ENCODE peak calls at places on chromosomes 13 and 19, in four cellular contexts. One of them, this sample, is unnamed.
A peak's percentile ranks its signal among the peaks of the same experiment; 100 is the strongest.

GRCh38 chr19:4676955-4677731 is 7.0 kb upstream of the MYDGF start:
- DNase-seq in naive B cell: no peak
- DNase-seq in lung microvascular endothelial cell: peak; percentile 61
- DNase-seq in T-helper 1 cell: no peak
- DNase-seq in this sample: no peak

GRCh38 chr19:38870612-38871011 is 7.5 kb downstream of the RINL start:
- DNase-seq in naive B cell: no peak
- DNase-seq in T-helper 1 cell: no peak
- DNase-seq in lung microvascular endothelial cell: no peak
- DNase-seq in this sample: no peak

GRCh38 chr13:33251131-33251629 is 34.4 kb downstream of the STARD13 start:
- DNase-seq in lung microvascular endothelial cell: peak; percentile 95
- DNase-seq in naive B cell: no peak
- DNase-seq in T-helper 1 cell: no peak
- DNase-seq in this sample: no peak

GRCh38 chr13:107407074-107407473 is 808.3 kb downstream of the LIG4 start:
- DNase-seq in lung microvascular endothelial cell: peak; percentile 78
- DNase-seq in naive B cell: no peak
- DNase-seq in T-helper 1 cell: no peak
- DNase-seq in this sample: no peak

GRCh38 chr19:50516456-50516855 is 2.7 kb upstream of the ASPDH start:
- DNase-seq in T-helper 1 cell: no peak
- DNase-seq in naive B cell: no peak
- DNase-seq in lung microvascular endothelial cell: no peak
- DNase-seq in this sample: no peak

GRCh38 chr19:11019824-11020223 is 59.0 kb downstream of the SMARCA4 start:
- DNase-seq in naive B cell: no peak
- DNase-seq in lung microvascular endothelial cell: no peak
- DNase-seq in T-helper 1 cell: no peak
- DNase-seq in this sample: no peak

GRCh38 chr19:993831-994393 is 6.3 kb upstream of the GRIN3B start:
- DNase-seq in naive B cell: no peak
- DNase-seq in T-helper 1 cell: no peak
- DNase-seq in lung microvascular endothelial cell: no peak
- DNase-seq in this sample: no peak

GRCh38 chr19:4896372-4896771 is 6.3 kb downstream of the ARRDC5 start:
- DNase-seq in naive B cell: no peak
- DNase-seq in T-helper 1 cell: no peak
- DNase-seq in lung microvascular endothelial cell: no peak
- DNase-seq in this sample: no peak

GRCh38 chr19:55777528-55777927 is 8.6 kb downstream of the RFPL4AL1 start:
- DNase-seq in T-helper 1 cell: no peak
- DNase-seq in lung microvascular endothelial cell: no peak
- DNase-seq in naive B cell: no peak
- DNase-seq in this sample: no peak

GRCh38 chr19:56105090-56105701 is 15.9 kb downstream of the ZNF787 start:
- DNase-seq in naive B cell: peak; percentile 74
- DNase-seq in lung microvascular endothelial cell: peak; percentile 73
- DNase-seq in T-helper 1 cell: peak; percentile 33
- DNase-seq in this sample: peak; percentile 37

GRCh38 chr19:1944088-1944915 is 3.3 kb downstream of the CSNK1G2 start:
- DNase-seq in T-helper 1 cell: no peak
- DNase-seq in lung microvascular endothelial cell: no peak
- DNase-seq in naive B cell: no peak
- DNase-seq in this sample: no peak

GRCh38 chr19:41701401-41702075 is 6.9 kb upstream of the CEACAM5 start:
- DNase-seq in T-helper 1 cell: no peak
- DNase-seq in lung microvascular endothelial cell: no peak
- DNase-seq in naive B cell: no peak
- DNase-seq in this sample: no peak

GRCh38 chr19:32041681-32042292 is 303.6 kb upstream of the ZNF507 start:
- DNase-seq in naive B cell: no peak
- DNase-seq in T-helper 1 cell: no peak
- DNase-seq in lung microvascular endothelial cell: no peak
- DNase-seq in this sample: no peak

GRCh38 chr13:111249637-111250360 is 70.6 kb upstream of the TEX29 start:
- DNase-seq in T-helper 1 cell: no peak
- DNase-seq in lung microvascular endothelial cell: no peak
- DNase-seq in naive B cell: no peak
- DNase-seq in this sample: no peak

GRCh38 chr13:33099860-33100259 is 83.6 kb downstream of the KL start:
- DNase-seq in naive B cell: no peak
- DNase-seq in T-helper 1 cell: no peak
- DNase-seq in lung microvascular endothelial cell: no peak
- DNase-seq in this sample: no peak

GRCh38 chr13:99689955-99690354 is 188.7 kb downstream of the TM9SF2 start:
- DNase-seq in T-helper 1 cell: no peak
- DNase-seq in lung microvascular endothelial cell: no peak
- DNase-seq in naive B cell: no peak
- DNase-seq in this sample: no peak

GRCh38 chr19:46015961-46016425 is 6.9 kb downstream of the PGLYRP1 start:
- DNase-seq in lung microvascular endothelial cell: no peak
- DNase-seq in T-helper 1 cell: peak; percentile 37
- DNase-seq in naive B cell: peak; percentile 19
- DNase-seq in this sample: no peak

GRCh38 chr13:106619688-106620555 is 52.0 kb upstream of the ARGLU1 start:
- DNase-seq in T-helper 1 cell: no peak
- DNase-seq in lung microvascular endothelial cell: peak; percentile 78
- DNase-seq in naive B cell: peak; percentile 14
- DNase-seq in this sample: no peak

GRCh38 chr19:28829762-28830161 is 383.2 kb downstream of the UQCRFS1 start:
- DNase-seq in lung microvascular endothelial cell: no peak
- DNase-seq in T-helper 1 cell: no peak
- DNase-seq in naive B cell: no peak
- DNase-seq in this sample: no peak

GRCh38 chr19:34838248-34838647 is 65.2 kb upstream of the ZNF599 start:
- DNase-seq in naive B cell: no peak
- DNase-seq in lung microvascular endothelial cell: peak; percentile 45
- DNase-seq in T-helper 1 cell: no peak
- DNase-seq in this sample: no peak

GRCh38 chr19:3154957-3155736 is 19.3 kb downstream of the GNA15 start:
- DNase-seq in naive B cell: peak; percentile 65
- DNase-seq in T-helper 1 cell: peak; percentile 67
- DNase-seq in lung microvascular endothelial cell: peak; percentile 100
- DNase-seq in this sample: peak; percentile 55

GRCh38 chr19:7500811-7501450 is 12.1 kb upstream of the PEX11G start:
- DNase-seq in T-helper 1 cell: no peak
- DNase-seq in naive B cell: no peak
- DNase-seq in lung microvascular endothelial cell: peak; percentile 51
- DNase-seq in this sample: peak; percentile 13

GRCh38 chr19:13006431-13007281 is 11.4 kb downstream of the NFIX start:
- DNase-seq in T-helper 1 cell: no peak
- DNase-seq in lung microvascular endothelial cell: no peak
- DNase-seq in naive B cell: no peak
- DNase-seq in this sample: no peak

GRCh38 chr13:23888658-23889597 is at the start of gene MIPEP:
- DNase-seq in naive B cell: peak; percentile 85
- DNase-seq in T-helper 1 cell: peak; percentile 79
- DNase-seq in lung microvascular endothelial cell: peak; percentile 97
- DNase-seq in this sample: peak; percentile 84